ENCODE peak calls at places on chromosomes 5 and 9, in five cellular contexts. O is OCI-LY7; G is NCI-H510A treated with DMSO at 0.1 percent for 48 hours; B is pons; M is activated naive CD4-positive, alpha-beta T cell treated with Interleukin-2 at 50 U/mL for 16 hours. P is an unnamed sample.

GRCh38 chr9:93091453-93092081 is 4.5 kb upstream of the CARD19 start:
- DNase-seq in O (no peak), G (no peak), B (no peak), M (peak), P (peak)

GRCh38 chr9:116605904-116606341 is 81.2 kb upstream of the TRIM32 start:
- DNase-seq in O (no peak), G (no peak), B (no peak), M (no peak), P (no peak)

GRCh38 chr5:141360685-141361084 is 891 bp downstream of the PCDHGB2 start:
- DNase-seq in O (no peak), G (no peak), B (no peak), M (no peak), P (no peak)

GRCh38 chr5:144478532-144478931 is 307.9 kb downstream of the KCTD16 start:
- DNase-seq in O (no peak), G (no peak), B (no peak), M (no peak), P (no peak)

GRCh38 chr9:99239341-99240055 is 17.4 kb downstream of the SEC61B start:
- DNase-seq in O (no peak), G (no peak), B (no peak), M (no peak), P (no peak)

GRCh38 chr9:38047301-38048251 is 21.5 kb downstream of the SHB start:
- DNase-seq in O (no peak), G (peak), B (peak), M (no peak), P (peak)

GRCh38 chr9:131395027-131395744 is 1.3 kb downstream of the PRRC2B start:
- DNase-seq in O (peak), G (peak), B (no peak), M (peak), P (no peak)

GRCh38 chr5:133235696-133236426 is 184.0 kb downstream of the HSPA4 start:
- DNase-seq in O (no peak), G (no peak), B (no peak), M (no peak), P (no peak)

GRCh38 chr5:72572236-72572765 is 65.1 kb upstream of the ZNF366 start:
- DNase-seq in O (no peak), G (no peak), B (no peak), M (no peak), P (no peak)

GRCh38 chr5:55714749-55715148 is 2.6 kb upstream of the SLC38A9 start:
- DNase-seq in O (no peak), G (no peak), B (no peak), M (no peak), P (no peak)

GRCh38 chr9:27791311-27791710 is 218.0 kb upstream of the C9orf72 start:
- DNase-seq in O (no peak), G (peak), B (no peak), M (no peak), P (no peak)

GRCh38 chr5:95446560-95447221 is 55.5 kb downstream of the FAM81B start:
- DNase-seq in O (no peak), G (no peak), B (no peak), M (no peak), P (no peak)

GRCh38 chr9:130825051-130825651 is 9.9 kb upstream of the ABL1 start:
- DNase-seq in O (no peak), G (peak), B (peak), M (no peak), P (no peak)

GRCh38 chr9:89433826-89434225 is 64.1 kb downstream of the SEMA4D start:
- DNase-seq in O (no peak), G (no peak), B (no peak), M (no peak), P (no peak)

GRCh38 chr5:133459474-133460155 is 152.7 kb downstream of the FSTL4 start:
- DNase-seq in O (no peak), G (no peak), B (no peak), M (no peak), P (no peak)

GRCh38 chr5:104266161-104266560 is 703.6 kb upstream of the NUDT12 start:
- DNase-seq in O (no peak), G (no peak), B (no peak), M (no peak), P (no peak)

GRCh38 chr5:120512068-120512467 is 48.0 kb downstream of the PRR16 start:
- DNase-seq in O (no peak), G (no peak), B (no peak), M (no peak), P (no peak)

GRCh38 chr5:118033686-118034338 is 954.5 kb downstream of the DTWD2 start:
- DNase-seq in O (no peak), G (no peak), B (no peak), M (no peak), P (no peak)

GRCh38 chr5:140214831-140215230 is 39.8 kb downstream of the CYSTM1 start:
- DNase-seq in O (no peak), G (no peak), B (no peak), M (no peak), P (peak)

GRCh38 chr5:45696206-45696836 is at the start of gene HCN1:
- DNase-seq in O (no peak), G (peak), B (peak), M (peak), P (no peak)

GRCh38 chr9:127503947-127504886 is 52.9 kb downstream of the LRSAM1 start:
- DNase-seq in O (peak), G (peak), B (peak), M (peak), P (no peak)

GRCh38 chr9:114883709-114884108 is 46.7 kb downstream of the TNFSF8 start:
- DNase-seq in O (peak), G (no peak), B (no peak), M (no peak), P (no peak)

GRCh38 chr5:10724799-10725507 is 36.1 kb downstream of the DAP start:
- DNase-seq in O (no peak), G (no peak), B (no peak), M (no peak), P (peak)

GRCh38 chr5:97838214-97838613 is 655.2 kb upstream of the RIOK2 start:
- DNase-seq in O (no peak), G (no peak), B (peak), M (no peak), P (peak)

GRCh38 chr9:35079426-35080341 is at the start of gene FANCG:
- DNase-seq in O (peak), G (peak), B (peak), M (peak), P (peak)

GRCh38 chr9:135704366-135704947 is 2.5 kb downstream of the KCNT1 start:
- DNase-seq in O (no peak), G (no peak), B (no peak), M (no peak), P (no peak)

GRCh38 chr9:69045821-69046220 is 10.3 kb downstream of the FXN start:
- DNase-seq in O (no peak), G (no peak), B (no peak), M (no peak), P (no peak)

GRCh38 chr9:132350861-132351315 is 3.9 kb downstream of the SETX start:
- DNase-seq in O (peak), G (no peak), B (no peak), M (peak), P (no peak)

GRCh38 chr5:5009240-5009639 is 130.9 kb upstream of the ADAMTS16 start:
- DNase-seq in O (no peak), G (no peak), B (no peak), M (no peak), P (no peak)

GRCh38 chr9:137638680-137639079 is 19.9 kb downstream of the EHMT1 start:
- DNase-seq in O (no peak), G (no peak), B (no peak), M (no peak), P (no peak)

GRCh38 chr5:133839721-133840120 is 128.7 kb downstream of the C5orf15 start:
- DNase-seq in O (no peak), G (no peak), B (no peak), M (no peak), P (no peak)

P was measured in HS-27A.